ENCODE peak calls at places on chromosomes 4 and X, in eight cellular contexts. X is kidney, F is heart left ventricle, I is epithelial cell of esophagus, E is uterus, R is cardiac muscle cell, Z is breast epithelium, W is heart right ventricle. N is an unnamed sample.

GRCh38 chr4:118711047-118711446 is 25.9 kb downstream of the METTL14 start:
- DNase-seq in X (no peak), F (no peak), R (no peak), Z (no peak), W (no peak), E (no peak), I (no peak), N (no peak)

GRCh38 chr4:159016527-159017137 is 86.2 kb upstream of the RAPGEF2 start:
- DNase-seq in I (no peak), X (no peak), F (no peak), R (peak), E (no peak), W (no peak), Z (no peak), N (no peak)

GRCh38 chr4:825969-826330 is at the start of gene CPLX1:
- DNase-seq in X (peak), R (peak), Z (no peak), W (no peak), I (peak), E (no peak), F (no peak), N (no peak)

GRCh38 chrX:155048997-155049619 is 21.8 kb downstream of the CMC4 start:
- DNase-seq in F (peak), E (peak), W (no peak), Z (no peak), R (peak), I (peak), X (no peak), N (peak)

GRCh38 chr4:105192910-105193309 is 46.2 kb downstream of the TET2 start:
- DNase-seq in E (no peak), R (no peak), X (no peak), I (no peak), Z (no peak), F (no peak), W (no peak), N (no peak)

GRCh38 chr4:66606908-66607307 is 936.6 kb upstream of the EPHA5 start:
- DNase-seq in F (no peak), Z (no peak), I (no peak), E (no peak), W (no peak), X (no peak), R (no peak), N (no peak)

GRCh38 chrX:9339603-9340569 is 125.0 kb upstream of the TBL1X start:
- DNase-seq in W (peak), X (peak), R (no peak), E (peak), Z (peak), I (no peak), F (peak), N (no peak)

GRCh38 chr4:183430987-183431347 is 13.5 kb upstream of the CDKN2AIP start:
- DNase-seq in W (no peak), R (no peak), Z (no peak), X (no peak), E (no peak), I (no peak), F (no peak), N (no peak)

GRCh38 chrX:134798472-134798871 is 140.2 kb upstream of the PLAC1 start:
- DNase-seq in I (no peak), E (no peak), R (no peak), Z (no peak), F (no peak), W (no peak), X (no peak), N (no peak)

GRCh38 chr4:8221476-8221875 is 22.4 kb downstream of the SH3TC1 start:
- DNase-seq in R (no peak), W (no peak), E (no peak), I (no peak), X (no peak), Z (no peak), F (no peak), N (peak)

GRCh38 chr4:37891221-37892159 is 606 bp downstream of the TBC1D1 start:
- DNase-seq in Z (no peak), W (no peak), F (peak), E (peak), R (peak), I (peak), X (peak), N (peak)

GRCh38 chrX:40097492-40098263 is at the start of gene BCOR:
- DNase-seq in I (peak), Z (no peak), E (peak), W (peak), X (peak), F (peak), R (peak), N (peak)

GRCh38 chr4:173515458-173515857 is 14.6 kb downstream of the HAND2 start:
- DNase-seq in Z (no peak), I (no peak), F (no peak), R (no peak), W (no peak), X (no peak), E (peak), N (no peak)

GRCh38 chr4:104532677-104533076 is 38.0 kb upstream of the CXXC4 start:
- DNase-seq in R (no peak), Z (no peak), E (no peak), W (no peak), X (no peak), I (no peak), F (no peak), N (no peak)

GRCh38 chrX:105894721-105895120 is 72.4 kb downstream of the NRK start:
- DNase-seq in E (no peak), X (no peak), W (no peak), R (no peak), Z (no peak), F (no peak), I (no peak), N (no peak)

GRCh38 chr4:77852892-77853495 is 9.6 kb upstream of the MRPL1 start:
- DNase-seq in X (no peak), W (no peak), Z (no peak), E (no peak), R (no peak), F (no peak), I (no peak), N (peak)

DNA sequence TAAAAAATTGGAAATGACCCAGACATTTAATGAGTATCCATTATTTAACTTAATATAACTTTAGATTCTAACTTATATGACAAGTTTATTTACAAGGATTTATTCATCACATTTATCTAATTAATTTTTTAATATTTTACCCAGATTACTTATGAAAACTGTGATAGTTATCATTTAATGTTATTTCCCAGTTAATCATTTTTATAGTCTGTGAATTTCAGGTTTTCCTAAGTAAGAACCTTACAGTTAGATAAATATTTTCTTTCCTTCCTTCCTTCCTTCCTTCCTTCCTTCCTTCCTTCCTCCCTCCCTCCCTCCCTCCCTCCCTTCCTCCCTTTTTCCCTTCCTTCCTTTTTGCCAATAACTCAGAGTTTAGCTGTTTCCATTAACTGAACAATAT is 14.8 kb upstream of the FHDC1 start:
- DNase-seq in Z (no peak), W (no peak), F (no peak), E (no peak), I (no peak), R (no peak), X (no peak), N (no peak)
- H3K4me3 ChIP-seq in Z (no peak), W (no peak), F (no peak), E (no peak), I (no peak), R (no peak), X (no peak), N (no peak)

GRCh38 chrX:107571296-107571998 is 56.9 kb upstream of the PRPS1 start:
- DNase-seq in W (no peak), F (no peak), X (no peak), Z (no peak), E (no peak), R (no peak), I (peak), N (no peak)
- H3K4me3 ChIP-seq in W (no peak), F (no peak), X (no peak), Z (no peak), E (no peak), R (no peak), I (no peak), N (no peak)

GRCh38 chrX:2463973-2464676 is 36.7 kb downstream of the DHRSX start:
- DNase-seq in F (no peak), W (no peak), Z (no peak), E (no peak), X (no peak), I (no peak), R (no peak), N (peak)

GRCh38 chrX:2466876-2467656 is 33.7 kb downstream of the DHRSX start:
- DNase-seq in Z (no peak), E (no peak), W (no peak), R (no peak), F (no peak), I (no peak), X (no peak), N (no peak)

GRCh38 chrX:2461711-2462016 is 39.1 kb downstream of the DHRSX start:
- DNase-seq in F (no peak), I (no peak), R (no peak), X (no peak), E (no peak), W (no peak), Z (no peak), N (no peak)

GRCh38 chrX:2464677-2465166 is 36.1 kb downstream of the DHRSX start:
- DNase-seq in R (no peak), E (no peak), X (no peak), W (no peak), Z (no peak), F (no peak), I (no peak), N (peak)

GRCh38 chrX:2462780-2463179 is 38.0 kb downstream of the DHRSX start:
- DNase-seq in Z (no peak), X (no peak), F (no peak), I (no peak), E (no peak), R (no peak), W (no peak), N (no peak)
- H3K4me3 ChIP-seq in Z (no peak), X (no peak), F (no peak), I (no peak), E (no peak), R (no peak), W (no peak), N (no peak)

GRCh38 chrX:44483965-44484606 is 58.6 kb downstream of the FUNDC1 start:
- DNase-seq in X (no peak), Z (no peak), F (no peak), E (no peak), I (peak), W (no peak), R (no peak), N (no peak)

GRCh38 chrX:44484607-44485146 is 58.0 kb downstream of the FUNDC1 start:
- DNase-seq in I (no peak), W (no peak), E (no peak), R (no peak), X (no peak), F (no peak), Z (no peak), N (no peak)

GRCh38 chrX:44480591-44480990 is 62.1 kb downstream of the FUNDC1 start:
- DNase-seq in I (no peak), Z (no peak), R (peak), X (no peak), F (no peak), E (no peak), W (no peak), N (no peak)

DNA sequence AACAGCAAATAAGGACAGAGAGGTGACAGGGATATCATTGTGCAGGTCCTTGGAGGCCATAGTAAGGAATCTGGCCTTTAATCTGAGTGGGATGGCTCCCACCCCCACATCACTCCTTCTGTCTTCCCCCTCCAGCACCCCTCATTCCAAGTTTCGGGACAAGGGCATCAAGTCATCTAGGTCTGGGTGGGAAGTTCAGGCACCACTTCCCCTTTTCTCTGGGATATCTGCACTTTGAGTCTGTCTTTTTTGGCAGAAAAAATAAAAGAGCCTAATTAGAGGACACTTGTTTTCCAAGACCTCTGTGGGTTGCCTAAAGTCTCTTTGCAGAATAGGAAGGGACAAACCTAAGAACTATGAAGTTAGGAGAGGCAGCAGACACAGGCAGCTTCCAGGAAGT is 60.1 kb downstream of the FUNDC1 start:
- DNase-seq in R (no peak), Z (no peak), W (no peak), X (no peak), I (no peak), F (no peak), E (no peak), N (no peak)
- H3K4me3 ChIP-seq in R (no peak), Z (no peak), W (no peak), X (no peak), I (no peak), F (no peak), E (no peak), N (no peak)

GRCh38 chr4:176186067-176186466 is 9.3 kb downstream of the SPATA4 start:
- DNase-seq in E (no peak), W (no peak), R (no peak), I (peak), X (no peak), Z (no peak), F (no peak), N (no peak)

GRCh38 chr4:176187610-176188009 is 7.8 kb downstream of the SPATA4 start:
- DNase-seq in F (no peak), X (no peak), E (no peak), Z (no peak), R (no peak), W (no peak), I (peak), N (no peak)

GRCh38 chr4:176189891-176190795 is 5.2 kb downstream of the SPATA4 start:
- DNase-seq in E (no peak), F (no peak), I (no peak), Z (no peak), R (peak), W (no peak), X (no peak), N (no peak)

GRCh38 chr4:176186721-176187395 is 8.5 kb downstream of the SPATA4 start:
- DNase-seq in F (no peak), W (no peak), I (no peak), R (no peak), Z (no peak), X (no peak), E (no peak), N (no peak)

DNA sequence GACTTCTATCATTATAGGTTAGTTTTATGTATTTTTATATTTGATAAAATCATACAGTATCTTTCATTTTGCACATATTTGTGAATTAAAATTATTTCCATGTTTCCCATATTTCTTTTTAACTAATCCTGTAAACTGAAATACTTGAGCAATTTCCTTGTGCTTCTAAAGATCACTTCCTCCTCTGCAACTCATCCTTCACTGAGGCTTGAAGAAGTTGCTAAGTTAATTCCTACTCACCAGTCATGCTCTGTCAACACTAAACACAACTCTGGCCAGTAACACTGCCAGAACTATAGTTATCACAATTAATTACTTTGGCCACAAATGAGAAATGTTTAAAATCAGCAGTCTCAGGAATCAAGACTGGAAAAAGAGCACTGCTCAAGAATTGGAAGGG is 6.7 kb downstream of the SPATA4 start:
- DNase-seq in I (no peak), W (no peak), F (no peak), Z (no peak), R (no peak), E (no peak), X (no peak), N (no peak)
- H3K4me3 ChIP-seq in I (no peak), W (no peak), F (no peak), Z (no peak), R (no peak), E (no peak), X (no peak), N (no peak)

GRCh38 chrX:136629084-136629750 is 18.7 kb upstream of the CD40LG start:
- DNase-seq in F (no peak), R (no peak), X (no peak), W (no peak), Z (no peak), E (no peak), I (no peak), N (peak)
- H3K4me3 ChIP-seq in F (no peak), R (no peak), X (no peak), W (no peak), Z (no peak), E (no peak), I (no peak), N (no peak)

GRCh38 chrX:129982300-129983246 is at the start of gene BCORL1:
- DNase-seq in E (peak), R (peak), W (peak), F (peak), X (peak), I (peak), Z (peak), N (peak)
- H3K4me3 ChIP-seq in E (no peak), R (peak), W (no peak), F (no peak), X (peak), I (no peak), Z (no peak), N (peak)

GRCh38 chrX:47662144-47662657 is 3.2 kb upstream of the UXT start:
- DNase-seq in F (peak), X (no peak), Z (no peak), I (peak), R (no peak), W (no peak), E (no peak), N (no peak)

GRCh38 chrX:47658301-47658683 is 688 bp downstream of the UXT start:
- DNase-seq in F (no peak), W (no peak), R (no peak), Z (no peak), E (no peak), I (no peak), X (no peak), N (no peak)

GRCh38 chrX:47664737-47665136 is 5.8 kb upstream of the UXT start:
- DNase-seq in I (no peak), E (no peak), Z (no peak), F (no peak), X (no peak), R (no peak), W (no peak), N (no peak)

GRCh38 chrX:47661539-47661938 is 2.6 kb upstream of the UXT start:
- DNase-seq in I (no peak), W (no peak), F (no peak), E (no peak), R (no peak), Z (no peak), X (no peak), N (no peak)

DNA sequence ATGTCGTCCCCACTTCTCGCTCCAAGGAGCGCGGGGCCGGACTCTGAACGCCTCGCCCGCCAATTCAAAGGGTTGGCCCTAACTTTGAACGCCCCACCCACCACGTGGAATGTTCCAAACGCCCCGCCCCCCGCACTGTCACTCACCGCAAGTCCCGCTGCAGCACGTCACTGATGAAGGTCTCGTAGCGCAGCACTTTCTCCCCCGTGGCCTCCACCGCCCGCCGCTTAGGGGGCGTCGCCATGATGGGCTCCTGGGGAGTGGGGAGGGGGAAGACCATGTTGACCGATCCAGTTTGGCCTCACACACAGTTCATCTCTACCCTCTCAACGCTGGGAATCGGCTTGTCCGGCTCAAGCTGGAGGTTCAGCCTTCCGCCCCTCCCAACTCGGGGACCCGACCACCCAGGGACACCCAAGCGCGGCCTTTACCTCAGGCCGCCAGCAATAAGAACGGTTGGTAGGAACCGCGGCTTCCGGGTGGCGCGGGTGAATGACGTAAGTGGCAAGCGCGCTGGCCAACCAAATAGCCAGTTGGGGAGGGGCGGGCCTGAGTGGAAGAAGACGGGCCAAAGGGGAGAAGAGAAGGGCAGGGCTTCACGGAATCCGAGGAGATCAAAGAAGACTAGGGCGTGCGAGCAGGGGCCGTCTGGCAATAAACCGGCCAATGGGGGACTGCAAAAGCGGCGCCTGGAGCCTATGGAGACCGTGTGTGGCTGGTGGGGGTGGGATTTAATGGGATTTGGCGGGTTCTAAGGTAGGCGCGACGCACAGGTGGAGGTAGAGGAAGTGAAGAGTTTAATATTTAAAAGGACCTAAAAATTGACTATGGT is at the start of gene UXT:
- DNase-seq in E (peak), F (peak), W (peak), X (peak), Z (peak), R (peak), I (peak), N (peak)
- H3K4me3 ChIP-seq in E (peak), F (peak), W (peak), X (peak), Z (peak), R (peak), I (peak), N (peak)